ENCODE peak calls at places on chromosomes 3 and 15, in five cellular contexts. W is stimulated activated CD8-positive, alpha-beta memory T cell treated with anti-CD3 and anti-CD28 coated beads, Interleukin-12 subunit alpha, Interleukin-12 subunit beta, amount 100 ng/mL, for 4 hours; N is left cardiac atrium; G is substantia nigra; X is RWPE1. O is an unnamed sample.

GRCh38 chr3:160169139-160169830 is 55.9 kb upstream of the C3orf80 start:
- DNase-seq in W (no peak), N (no peak), G (no peak), X (peak), O (no peak)

GRCh38 chr15:84654689-84655453 is 788 bp upstream of the WDR73 start:
- DNase-seq in W (peak), N (peak), G (peak), X (peak), O (peak)

GRCh38 chr3:36714343-36714742 is 50.0 kb downstream of the DCLK3 start:
- DNase-seq in W (no peak), N (no peak), G (no peak), X (no peak), O (no peak)

GRCh38 chr15:39051931-39052705 is 487.5 kb upstream of the RASGRP1 start:
- DNase-seq in W (no peak), N (no peak), G (no peak), X (no peak), O (no peak)

GRCh38 chr3:69403406-69403934 is 17.6 kb upstream of the FRMD4B start:
- DNase-seq in W (no peak), N (no peak), G (no peak), X (no peak), O (peak)

GRCh38 chr15:51128701-51129100 is 34.0 kb upstream of the TNFAIP8L3 start:
- DNase-seq in W (no peak), N (no peak), G (no peak), X (no peak), O (no peak)

GRCh38 chr15:72368895-72369294 is 6.9 kb downstream of the HEXA start:
- DNase-seq in W (no peak), N (peak), G (no peak), X (no peak), O (no peak)

GRCh38 chr3:194447161-194447560 is 39.6 kb downstream of the ATP13A3 start:
- DNase-seq in W (no peak), N (no peak), G (no peak), X (no peak), O (peak)

GRCh38 chr15:63600001-63600645 is 2.9 kb downstream of the FBXL22 start:
- DNase-seq in W (no peak), N (peak), G (peak), X (no peak), O (peak)